ENCODE peak calls at places on chromosome 16, in seven cellular contexts. T is kidney; A is effector CD4-positive, alpha-beta T cell; L is Ammon's horn; Z is AG04450; K is ACHN; C is HEK293T. S is an unnamed sample.

GRCh38 chr16:2231016-2231931 is 5.0 kb upstream of the DNASE1L2 start:
- DNase-seq in T (no peak), A (no peak), L (no peak), Z (no peak), K (no peak), C (no peak), S (no peak)

GRCh38 chr16:22660441-22661160 is 149.9 kb downstream of the NPIPB5 start:
- DNase-seq in T (no peak), A (no peak), L (no peak), Z (no peak), K (no peak), C (no peak), S (no peak)

GRCh38 chr16:48003226-48003907 is 152.4 kb downstream of the ABCC12 start:
- DNase-seq in T (no peak), A (no peak), L (no peak), Z (no peak), K (peak; percentile 100), C (no peak), S (no peak)

GRCh38 chr16:68993885-68994284 is 111.6 kb upstream of the HAS3 start:
- DNase-seq in T (no peak), A (no peak), L (no peak), Z (peak; percentile 85), K (peak; percentile 97), C (no peak), S (no peak)

GRCh38 chr16:4272114-4272954 is 489 bp downstream of the TFAP4 start:
- DNase-seq in T (peak; percentile 90), A (peak; percentile 23), L (peak; percentile 71), Z (no peak), K (peak; percentile 39), C (peak; percentile 44), S (peak; percentile 62)

GRCh38 chr16:58661199-58661830 is 23.3 kb downstream of the SLC38A7 start:
- DNase-seq in T (no peak), A (no peak), L (peak; percentile 76), Z (peak; percentile 66), K (peak; percentile 93), C (peak; percentile 80), S (peak; percentile 90)

GRCh38 chr16:30658731-30659506 is 688 bp downstream of the FBRS start:
- DNase-seq in T (peak; percentile 96), A (no peak), L (peak; percentile 98), Z (peak; percentile 96), K (peak; percentile 99), C (peak; percentile 94), S (peak; percentile 98)

GRCh38 chr16:72501739-72502653 is 330.0 kb upstream of the PMFBP1 start:
- DNase-seq in T (no peak), A (peak; percentile 2), L (peak; percentile 75), Z (peak; percentile 45), K (peak; percentile 80), C (peak; percentile 62), S (peak; percentile 85)

GRCh38 chr16:75204410-75204758 is 2.6 kb downstream of the CTRB2 start:
- DNase-seq in T (no peak), A (no peak), L (no peak), Z (no peak), K (no peak), C (no peak), S (no peak)

GRCh38 chr16:64153718-64154117 is 968.1 kb downstream of the CDH11 start:
- DNase-seq in T (no peak), A (no peak), L (no peak), Z (no peak), K (no peak), C (no peak), S (no peak)

GRCh38 chr16:77234611-77235010 is 35.4 kb downstream of the SYCE1L start:
- DNase-seq in T (no peak), A (no peak), L (no peak), Z (no peak), K (no peak), C (no peak), S (no peak)

GRCh38 chr16:84032458-84033178 is 10.0 kb downstream of the SLC38A8 start:
- DNase-seq in T (no peak), A (no peak), L (no peak), Z (no peak), K (no peak), C (no peak), S (no peak)

GRCh38 chr16:22937169-22937568 is 123.2 kb downstream of the HS3ST2 start:
- DNase-seq in T (no peak), A (no peak), L (no peak), Z (no peak), K (no peak), C (no peak), S (no peak)

GRCh38 chr16:67804853-67805542 is 1.4 kb downstream of the RANBP10 start:
- DNase-seq in T (no peak), A (no peak), L (no peak), Z (no peak), K (no peak), C (no peak), S (no peak)

GRCh38 chr16:72560617-72561016 is 388.7 kb upstream of the PMFBP1 start:
- DNase-seq in T (no peak), A (no peak), L (no peak), Z (no peak), K (no peak), C (peak; percentile 21), S (no peak)

GRCh38 chr16:23155445-23156049 is 6.3 kb upstream of the USP31 start:
- DNase-seq in T (no peak), A (no peak), L (no peak), Z (no peak), K (peak; percentile 36), C (peak; percentile 36), S (no peak)

GRCh38 chr16:89847056-89847929 is 19.0 kb downstream of the SPIRE2 start:
- DNase-seq in T (no peak), A (no peak), L (no peak), Z (no peak), K (no peak), C (no peak), S (no peak)

GRCh38 chr16:88787579-88788314 is 2.7 kb upstream of the PIEZO1 start:
- DNase-seq in T (no peak), A (no peak), L (no peak), Z (no peak), K (no peak), C (no peak), S (no peak)

GRCh38 chr16:68084504-68085258 is 489 bp upstream of the NFATC3 start:
- DNase-seq in T (peak; percentile 98), A (peak; percentile 75), L (peak; percentile 95), Z (no peak), K (peak; percentile 83), C (peak; percentile 66), S (peak; percentile 95)

GRCh38 chr16:89795676-89796075 is 20.8 kb downstream of the FANCA start:
- DNase-seq in T (no peak), A (no peak), L (peak; percentile 43), Z (no peak), K (no peak), C (no peak), S (no peak)

GRCh38 chr16:84806256-84806889 is 13.4 kb upstream of the CRISPLD2 start:
- DNase-seq in T (peak; percentile 83), A (no peak), L (no peak), Z (peak; percentile 71), K (peak; percentile 66), C (peak; percentile 29), S (peak; percentile 19)

GRCh38 chr16:22291860-22292692 is 5.1 kb upstream of the POLR3E start:
- DNase-seq in T (no peak), A (no peak), L (no peak), Z (peak; percentile 39), K (no peak), C (no peak), S (no peak)

GRCh38 chr16:57834936-57835335 is 32.6 kb upstream of the KIFC3 start:
- DNase-seq in T (no peak), A (no peak), L (no peak), Z (no peak), K (peak; percentile 86), C (no peak), S (no peak)

GRCh38 chr16:60645541-60645940 is 1390.7 kb downstream of the CDH8 start:
- DNase-seq in T (no peak), A (no peak), L (no peak), Z (no peak), K (no peak), C (no peak), S (no peak)

GRCh38 chr16:56636616-56637413 is 1.7 kb upstream of the MT1A start:
- DNase-seq in T (no peak), A (no peak), L (no peak), Z (no peak), K (no peak), C (no peak), S (no peak)

GRCh38 chr16:87412996-87413421 is 20.9 kb downstream of the MAP1LC3B start:
- DNase-seq in T (no peak), A (no peak), L (no peak), Z (no peak), K (no peak), C (no peak), S (no peak)

GRCh38 chr16:28482026-28482425 is 9.8 kb downstream of the CLN3 start:
- DNase-seq in T (peak; percentile 49), A (no peak), L (no peak), Z (no peak), K (no peak), C (no peak), S (no peak)

GRCh38 chr16:73043828-73044493 is 4.0 kb downstream of the ZFHX3 start:
- DNase-seq in T (no peak), A (no peak), L (no peak), Z (no peak), K (no peak), C (no peak), S (no peak)

GRCh38 chr16:11329080-11329491 is 16.2 kb upstream of the RMI2 start:
- DNase-seq in T (no peak), A (no peak), L (no peak), Z (no peak), K (peak; percentile 69), C (no peak), S (no peak)

GRCh38 chr16:2042666-2043295 is 4.9 kb downstream of the NTHL1 start:
- DNase-seq in T (no peak), A (no peak), L (no peak), Z (no peak), K (no peak), C (no peak), S (no peak)